ENCODE peak calls at places on chromosomes 5 and 9, in ten cellular contexts. Q is tibial artery, R is H9, M is GM06990, G is PC-3, L is heart right ventricle, H is nephron progenitor cell, E is OCI-LY7, C is BJ, V is psoas muscle. N is an unnamed sample.

GRCh38 chr9:34994429-34995287 is 5.1 kb downstream of the DNAJB5 start:
- DNase-seq in V (no peak), L (no peak), G (peak), Q (no peak), C (no peak), E (no peak), R (peak), M (no peak), H (peak), N (no peak)

GRCh38 chr5:72085319-72085718 is 22.0 kb upstream of the MAP1B start:
- DNase-seq in V (no peak), L (no peak), M (no peak), G (no peak), Q (no peak), H (no peak), C (no peak), R (no peak), E (no peak), N (no peak)

GRCh38 chr5:177445052-177446016 is 1.3 kb upstream of the PRR7 start:
- DNase-seq in L (no peak), Q (no peak), V (no peak), G (no peak), H (no peak), E (peak), R (no peak), M (no peak), C (no peak), N (peak)

GRCh38 chr5:117657591-117657990 is 1083.0 kb upstream of the SEMA6A start:
- DNase-seq in L (no peak), G (no peak), H (no peak), C (no peak), Q (no peak), M (no peak), R (no peak), E (no peak), V (no peak), N (no peak)

GRCh38 chr9:94645901-94646300 is 6.6 kb upstream of the FBP1 start:
- DNase-seq in E (no peak), H (peak), V (no peak), R (no peak), C (no peak), M (no peak), Q (no peak), L (no peak), G (no peak), N (no peak)

GRCh38 chr9:82606071-82606470 is 456.9 kb downstream of the RASEF start:
- DNase-seq in G (peak), M (no peak), V (no peak), Q (no peak), E (no peak), L (no peak), R (no peak), C (no peak), H (no peak), N (no peak)

GRCh38 chr9:136439550-136440408 is at the start of gene INPP5E:
- DNase-seq in H (peak), M (peak), E (peak), Q (peak), R (peak), G (peak), C (no peak), V (peak), L (peak), N (peak)

GRCh38 chr5:96142786-96143434 is 181.3 kb upstream of the ELL2 start:
- DNase-seq in E (no peak), C (peak), R (no peak), Q (no peak), L (no peak), H (no peak), G (peak), V (no peak), M (no peak), N (no peak)

GRCh38 chr5:135030691-135031145 is 3.3 kb downstream of the PITX1 start:
- DNase-seq in C (no peak), R (peak), G (no peak), H (no peak), M (no peak), E (no peak), L (no peak), Q (no peak), V (no peak), N (no peak)

GRCh38 chr5:173329370-173330150 is 1.3 kb upstream of the STC2 start:
- DNase-seq in M (peak), L (no peak), Q (no peak), H (peak), E (no peak), G (peak), V (no peak), R (peak), C (no peak), N (peak)

GRCh38 chr5:103612545-103612944 is 50.0 kb upstream of the NUDT12 start:
- DNase-seq in L (no peak), C (no peak), Q (no peak), H (no peak), V (no peak), M (no peak), E (no peak), R (no peak), G (no peak), N (no peak)

GRCh38 chr5:135441919-135442318 is 5.2 kb downstream of the DCANP1 start:
- DNase-seq in M (no peak), C (no peak), R (peak), V (no peak), G (no peak), Q (no peak), L (no peak), E (no peak), H (no peak), N (no peak)

GRCh38 chr9:105150991-105151685 is 93.3 kb upstream of the SLC44A1 start:
- DNase-seq in Q (no peak), M (no peak), E (no peak), R (no peak), H (no peak), C (no peak), G (peak), V (no peak), L (no peak), N (peak)

GRCh38 chr9:135909371-135909770 is 2.0 kb upstream of the CAMSAP1 start:
- DNase-seq in C (no peak), H (no peak), M (no peak), L (no peak), E (no peak), R (no peak), Q (no peak), V (no peak), G (no peak), N (no peak)

GRCh38 chr9:94568972-94569712 is 14.3 kb downstream of the PCAT7 start:
- DNase-seq in Q (no peak), M (no peak), G (no peak), E (no peak), H (no peak), L (no peak), R (no peak), C (no peak), V (no peak), N (no peak)

GRCh38 chr9:123364241-123364824 is 8.3 kb downstream of the CRB2 start:
- DNase-seq in Q (no peak), E (no peak), L (no peak), C (no peak), G (no peak), M (no peak), V (no peak), H (no peak), R (no peak), N (no peak)

GRCh38 chr5:110968246-110969005 is 103.1 kb upstream of the TSLP start:
- DNase-seq in E (no peak), R (no peak), G (peak), V (no peak), L (no peak), Q (no peak), M (no peak), C (no peak), H (no peak), N (no peak)

GRCh38 chr5:41445937-41446563 is 64.4 kb downstream of the PLCXD3 start:
- DNase-seq in V (no peak), L (no peak), C (peak), Q (peak), R (no peak), H (no peak), M (no peak), E (no peak), G (no peak), N (no peak)

GRCh38 chr5:1644810-1645571 is 121.2 kb upstream of the LPCAT1 start:
- DNase-seq in V (peak), E (peak), L (peak), G (peak), C (no peak), H (peak), R (peak), M (peak), Q (peak), N (peak)

GRCh38 chr5:81359108-81359507 is 34.8 kb downstream of the ACOT12 start:
- DNase-seq in E (no peak), Q (no peak), C (no peak), R (peak), L (no peak), V (no peak), M (no peak), G (no peak), H (peak), N (no peak)

GRCh38 chr9:128920381-128921058 is at the start of gene PHYHD1:
- DNase-seq in Q (peak), E (peak), H (no peak), C (no peak), L (peak), V (peak), R (no peak), M (no peak), G (peak), N (no peak)

GRCh38 chr5:76514254-76514653 is 108.9 kb downstream of the F2RL2 start:
- DNase-seq in E (no peak), R (no peak), L (no peak), Q (no peak), M (no peak), G (no peak), H (no peak), C (no peak), V (no peak), N (no peak)

GRCh38 chr5:97182571-97183099 is 412 bp downstream of the RIOK2 start:
- DNase-seq in R (no peak), M (no peak), Q (no peak), H (no peak), V (no peak), C (peak), L (no peak), E (peak), G (peak), N (no peak)

GRCh38 chr5:150604010-150604409 is 36.5 kb upstream of the SYNPO start:
- DNase-seq in G (no peak), M (no peak), C (no peak), H (no peak), E (no peak), R (no peak), L (no peak), Q (no peak), V (no peak), N (no peak)

GRCh38 chr5:122220498-122220897 is 91.2 kb downstream of the ZNF474 start:
- DNase-seq in G (no peak), C (no peak), L (peak), Q (peak), E (no peak), H (no peak), V (no peak), R (no peak), M (no peak), N (no peak)

GRCh38 chr5:122222580-122222979 is 89.5 kb upstream of the SNCAIP start:
- DNase-seq in H (no peak), M (no peak), E (no peak), R (no peak), L (no peak), G (no peak), Q (no peak), V (no peak), C (no peak), N (no peak)

GRCh38 chr5:122219767-122220166 is 90.4 kb downstream of the ZNF474 start:
- DNase-seq in G (no peak), R (no peak), V (no peak), E (no peak), C (no peak), L (no peak), M (no peak), Q (no peak), H (no peak), N (no peak)

GRCh38 chr5:122221857-122222256 is 90.2 kb upstream of the SNCAIP start:
- DNase-seq in H (no peak), V (no peak), R (peak), Q (no peak), M (no peak), G (no peak), E (no peak), C (no peak), L (no peak), N (no peak)
- TF ChIP-seq CTCF in H (no peak), V (no peak), R (no peak), Q (no peak), M (no peak), G (no peak), E (no peak), C (no peak), L (no peak), N (no peak)

GRCh38 chr9:27198175-27198574 is 89.2 kb downstream of the TEK start:
- DNase-seq in C (no peak), E (no peak), G (peak), L (no peak), H (no peak), Q (no peak), R (no peak), V (no peak), M (no peak), N (no peak)
- TF ChIP-seq CTCF in C (no peak), E (no peak), G (no peak), L (peak), H (no peak), Q (no peak), R (peak), V (no peak), M (no peak), N (no peak)

DNA sequence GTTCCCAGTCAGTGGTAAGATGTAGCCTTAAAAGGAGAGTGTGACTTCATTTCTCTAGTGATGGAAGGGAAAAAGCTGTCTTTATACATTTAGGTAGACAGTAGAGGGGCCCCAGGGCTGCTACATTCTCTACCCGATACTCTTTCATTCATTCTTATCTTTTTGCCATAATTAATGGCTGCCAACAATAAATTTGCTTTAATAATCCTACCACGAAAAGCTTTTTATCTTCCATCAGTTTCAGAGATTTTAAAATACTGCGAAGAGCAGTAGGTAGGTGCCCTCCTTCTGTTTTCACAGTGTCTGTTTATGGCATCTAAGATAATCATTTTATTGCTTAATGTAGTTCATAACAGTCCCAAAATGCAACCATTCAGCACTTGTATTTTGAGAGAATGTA is 301.2 kb downstream of the ZNF608 start:
- DNase-seq in G (no peak), V (no peak), L (no peak), M (no peak), C (no peak), Q (no peak), R (no peak), H (no peak), E (no peak), N (no peak)
- TF ChIP-seq CTCF in G (no peak), V (no peak), L (no peak), M (no peak), C (no peak), Q (no peak), R (no peak), H (no peak), E (no peak), N (no peak)

GRCh38 chr9:134860510-134860909 is 20.1 kb upstream of the FCN2 start:
- DNase-seq in E (no peak), H (no peak), C (no peak), Q (no peak), R (peak), G (no peak), V (no peak), L (no peak), M (no peak), N (no peak)

GRCh38 chr9:134861586-134862334 is 18.9 kb upstream of the FCN2 start:
- DNase-seq in C (no peak), L (no peak), R (peak), H (no peak), V (no peak), G (no peak), Q (peak), M (no peak), E (no peak), N (no peak)

GRCh38 chr9:134855900-134856377 is 24.7 kb upstream of the FCN2 start:
- DNase-seq in M (no peak), E (no peak), G (no peak), L (no peak), H (no peak), V (no peak), C (no peak), Q (peak), R (no peak), N (no peak)

GRCh38 chr9:134855231-134855899 is 25.2 kb upstream of the FCN2 start:
- DNase-seq in Q (peak), V (no peak), G (no peak), H (no peak), E (no peak), C (no peak), M (no peak), R (peak), L (no peak), N (no peak)

GRCh38 chr9:134858051-134858841 is 22.4 kb upstream of the FCN2 start:
- DNase-seq in E (no peak), R (peak), M (peak), Q (peak), G (peak), V (no peak), H (no peak), L (no peak), C (no peak), N (peak)
- TF ChIP-seq CTCF in E (peak), R (peak), M (peak), Q (no peak), G (no peak), V (no peak), H (no peak), L (no peak), C (no peak), N (no peak)

GRCh38 chr9:111975709-111976108 is 79.1 kb downstream of the UGCG start:
- DNase-seq in R (peak), Q (no peak), V (no peak), C (no peak), E (peak), H (no peak), G (peak), L (no peak), M (peak), N (no peak)
- TF ChIP-seq CTCF in R (peak), Q (no peak), V (no peak), C (no peak), E (peak), H (no peak), G (peak), L (no peak), M (peak), N (no peak)

GRCh38 chr9:132502480-132502879 is 79.9 kb upstream of the BARHL1 start:
- DNase-seq in L (no peak), C (no peak), M (no peak), E (no peak), G (no peak), V (no peak), H (no peak), R (no peak), Q (no peak), N (no peak)
- TF ChIP-seq CTCF in L (no peak), C (no peak), M (no peak), E (peak), G (no peak), V (no peak), H (no peak), R (no peak), Q (no peak), N (no peak)

GRCh38 chr9:83714316-83714715 is 6.6 kb upstream of the UBQLN1 start:
- DNase-seq in Q (no peak), G (peak), M (no peak), R (no peak), H (no peak), E (peak), C (no peak), L (no peak), V (no peak), N (no peak)
- TF ChIP-seq CTCF in Q (peak), G (peak), M (peak), R (peak), H (no peak), E (peak), C (peak), L (peak), V (no peak), N (no peak)